ENCODE peak calls at places on chromosomes 11 and 22, in ten cellular contexts. One of them, this sample, is unnamed.

GRCh38 chr22:22407061-22407460 is 101.5 kb downstream of the ZNF280B start:
- DNase-seq in endothelial cell of umbilical vein: no peak
- DNase-seq in retina: no peak
- DNase-seq in anterior cingulate cortex: no peak
- DNase-seq in lower lobe of right lung: no peak
- DNase-seq in posterior vena cava: no peak
- DNase-seq in stimulated activated effector memory CD8-positive, alpha-beta T cell treated with anti-CD3 and anti-CD28 coated beads, Interleukin-12 subunit alpha, Interleukin-12 subunit beta, amount 100 ng/mL, for 72 hours: no peak
- DNase-seq in thoracic aorta: no peak
- DNase-seq in HFFc6: no peak
- DNase-seq in stimulated activated CD8-positive, alpha-beta memory T cell treated with anti-CD3 and anti-CD28 coated beads, Interleukin-7, amount 100 ng/mL, for 4 hours: no peak
- DNase-seq in this sample: no peak

GRCh38 chr11:35282226-35282882 is 137.0 kb downstream of the SLC1A2 start:
- DNase-seq in lower lobe of right lung: no peak
- DNase-seq in stimulated activated CD8-positive, alpha-beta memory T cell treated with anti-CD3 and anti-CD28 coated beads, Interleukin-7, amount 100 ng/mL, for 4 hours: no peak
- DNase-seq in retina: no peak
- DNase-seq in HFFc6: peak; percentile 64
- DNase-seq in anterior cingulate cortex: no peak
- DNase-seq in posterior vena cava: no peak
- DNase-seq in stimulated activated effector memory CD8-positive, alpha-beta T cell treated with anti-CD3 and anti-CD28 coated beads, Interleukin-12 subunit alpha, Interleukin-12 subunit beta, amount 100 ng/mL, for 72 hours: no peak
- DNase-seq in endothelial cell of umbilical vein: no peak
- DNase-seq in thoracic aorta: no peak
- DNase-seq in this sample: no peak

GRCh38 chr11:62546244-62546936 is at the start of gene AHNAK:
- DNase-seq in lower lobe of right lung: peak; percentile 90
- DNase-seq in retina: peak; percentile 61
- DNase-seq in stimulated activated effector memory CD8-positive, alpha-beta T cell treated with anti-CD3 and anti-CD28 coated beads, Interleukin-12 subunit alpha, Interleukin-12 subunit beta, amount 100 ng/mL, for 72 hours: no peak
- DNase-seq in stimulated activated CD8-positive, alpha-beta memory T cell treated with anti-CD3 and anti-CD28 coated beads, Interleukin-7, amount 100 ng/mL, for 4 hours: peak; percentile 64
- DNase-seq in endothelial cell of umbilical vein: peak; percentile 56
- DNase-seq in thoracic aorta: no peak
- DNase-seq in HFFc6: peak; percentile 65
- DNase-seq in posterior vena cava: peak; percentile 95
- DNase-seq in anterior cingulate cortex: no peak
- DNase-seq in this sample: peak; percentile 78

GRCh38 chr11:132586801-132587200 is 945.5 kb downstream of the OPCML start:
- DNase-seq in retina: no peak
- DNase-seq in anterior cingulate cortex: no peak
- DNase-seq in thoracic aorta: no peak
- DNase-seq in HFFc6: peak; percentile 62
- DNase-seq in lower lobe of right lung: no peak
- DNase-seq in stimulated activated CD8-positive, alpha-beta memory T cell treated with anti-CD3 and anti-CD28 coated beads, Interleukin-7, amount 100 ng/mL, for 4 hours: no peak
- DNase-seq in stimulated activated effector memory CD8-positive, alpha-beta T cell treated with anti-CD3 and anti-CD28 coated beads, Interleukin-12 subunit alpha, Interleukin-12 subunit beta, amount 100 ng/mL, for 72 hours: no peak
- DNase-seq in posterior vena cava: no peak
- DNase-seq in endothelial cell of umbilical vein: no peak
- DNase-seq in this sample: no peak

GRCh38 chr22:24894998-24895397 is 51.5 kb downstream of the LHFPL7 start:
- DNase-seq in stimulated activated CD8-positive, alpha-beta memory T cell treated with anti-CD3 and anti-CD28 coated beads, Interleukin-7, amount 100 ng/mL, for 4 hours: no peak
- DNase-seq in posterior vena cava: peak; percentile 88
- DNase-seq in thoracic aorta: peak; percentile 39
- DNase-seq in retina: no peak
- DNase-seq in lower lobe of right lung: peak; percentile 76
- DNase-seq in endothelial cell of umbilical vein: peak; percentile 84
- DNase-seq in stimulated activated effector memory CD8-positive, alpha-beta T cell treated with anti-CD3 and anti-CD28 coated beads, Interleukin-12 subunit alpha, Interleukin-12 subunit beta, amount 100 ng/mL, for 72 hours: no peak
- DNase-seq in HFFc6: no peak
- DNase-seq in anterior cingulate cortex: no peak
- DNase-seq in this sample: peak; percentile 89

GRCh38 chr11:134355656-134356055 is 23.9 kb downstream of the GLB1L2 start:
- DNase-seq in lower lobe of right lung: no peak
- DNase-seq in posterior vena cava: peak; percentile 26
- DNase-seq in stimulated activated effector memory CD8-positive, alpha-beta T cell treated with anti-CD3 and anti-CD28 coated beads, Interleukin-12 subunit alpha, Interleukin-12 subunit beta, amount 100 ng/mL, for 72 hours: no peak
- DNase-seq in endothelial cell of umbilical vein: no peak
- DNase-seq in thoracic aorta: no peak
- DNase-seq in stimulated activated CD8-positive, alpha-beta memory T cell treated with anti-CD3 and anti-CD28 coated beads, Interleukin-7, amount 100 ng/mL, for 4 hours: no peak
- DNase-seq in retina: no peak
- DNase-seq in anterior cingulate cortex: no peak
- DNase-seq in HFFc6: no peak
- DNase-seq in this sample: no peak

GRCh38 chr11:130162733-130163132 is 3.2 kb downstream of the ST14 start:
- DNase-seq in lower lobe of right lung: no peak
- DNase-seq in stimulated activated effector memory CD8-positive, alpha-beta T cell treated with anti-CD3 and anti-CD28 coated beads, Interleukin-12 subunit alpha, Interleukin-12 subunit beta, amount 100 ng/mL, for 72 hours: no peak
- DNase-seq in anterior cingulate cortex: no peak
- DNase-seq in HFFc6: no peak
- DNase-seq in endothelial cell of umbilical vein: no peak
- DNase-seq in retina: no peak
- DNase-seq in posterior vena cava: no peak
- DNase-seq in stimulated activated CD8-positive, alpha-beta memory T cell treated with anti-CD3 and anti-CD28 coated beads, Interleukin-7, amount 100 ng/mL, for 4 hours: no peak
- DNase-seq in thoracic aorta: no peak
- DNase-seq in this sample: no peak

GRCh38 chr11:86508604-86509471 is 134.2 kb downstream of the CCDC81 start:
- DNase-seq in stimulated activated effector memory CD8-positive, alpha-beta T cell treated with anti-CD3 and anti-CD28 coated beads, Interleukin-12 subunit alpha, Interleukin-12 subunit beta, amount 100 ng/mL, for 72 hours: no peak
- DNase-seq in HFFc6: peak; percentile 62
- DNase-seq in lower lobe of right lung: no peak
- DNase-seq in endothelial cell of umbilical vein: no peak
- DNase-seq in stimulated activated CD8-positive, alpha-beta memory T cell treated with anti-CD3 and anti-CD28 coated beads, Interleukin-7, amount 100 ng/mL, for 4 hours: no peak
- DNase-seq in thoracic aorta: no peak
- DNase-seq in posterior vena cava: no peak
- DNase-seq in retina: no peak
- DNase-seq in anterior cingulate cortex: no peak
- DNase-seq in this sample: peak; percentile 72